ENCODE peak calls at places on chromosomes 12 and 14, in four cellular contexts. One of them, this sample, is unnamed.

GRCh38 chr12:1912580-1913376 is 5.7 kb downstream of the CACNA2D4 start:
- DNase-seq in HepG2: no peak
- DNase-seq in fibroblast of lung: no peak
- DNase-seq in GM23338: no peak
- DNase-seq in this sample: no peak

GRCh38 chr14:39368261-39368959 is 63.8 kb downstream of the FBXO33 start:
- DNase-seq in HepG2: peak
- DNase-seq in fibroblast of lung: peak
- DNase-seq in GM23338: peak
- DNase-seq in this sample: peak

GRCh38 chr14:30194769-30195168 is 267.1 kb upstream of the PRKD1 start:
- DNase-seq in GM23338: no peak
- DNase-seq in HepG2: no peak
- DNase-seq in fibroblast of lung: peak
- DNase-seq in this sample: no peak

GRCh38 chr14:49966971-49967630 is 74.2 kb downstream of the ARF6 start:
- DNase-seq in GM23338: no peak
- DNase-seq in fibroblast of lung: no peak
- DNase-seq in HepG2: no peak
- DNase-seq in this sample: no peak

GRCh38 chr12:22408605-22409004 is 74.1 kb upstream of the ST8SIA1 start:
- DNase-seq in HepG2: no peak
- DNase-seq in fibroblast of lung: no peak
- DNase-seq in GM23338: no peak
- DNase-seq in this sample: no peak

GRCh38 chr12:87227157-87227556 is 802.0 kb downstream of the C12orf50 start:
- DNase-seq in fibroblast of lung: peak
- DNase-seq in GM23338: no peak
- DNase-seq in HepG2: no peak
- DNase-seq in this sample: no peak

GRCh38 chr12:80567391-80567790 is 123.4 kb downstream of the PTPRQ start:
- DNase-seq in GM23338: no peak
- DNase-seq in fibroblast of lung: peak
- DNase-seq in HepG2: no peak
- DNase-seq in this sample: no peak

GRCh38 chr12:98754095-98754494 is 109.0 kb downstream of the APAF1 start:
- DNase-seq in fibroblast of lung: peak
- DNase-seq in GM23338: no peak
- DNase-seq in HepG2: peak
- DNase-seq in this sample: no peak

GRCh38 chr14:76330411-76331327 is 45.3 kb upstream of the ESRRB start:
- DNase-seq in GM23338: peak
- DNase-seq in fibroblast of lung: no peak
- DNase-seq in HepG2: no peak
- DNase-seq in this sample: no peak

GRCh38 chr12:17302001-17302400 is 696.0 kb upstream of the LMO3 start:
- DNase-seq in HepG2: no peak
- DNase-seq in GM23338: no peak
- DNase-seq in fibroblast of lung: no peak
- DNase-seq in this sample: no peak

GRCh38 chr12:6372403-6373003 is 2.9 kb downstream of the SCNN1A start:
- DNase-seq in fibroblast of lung: peak
- DNase-seq in GM23338: peak
- DNase-seq in HepG2: peak
- DNase-seq in this sample: no peak

GRCh38 chr12:122944588-122944987 is 21.7 kb downstream of the ABCB9 start:
- DNase-seq in fibroblast of lung: peak
- DNase-seq in GM23338: no peak
- DNase-seq in HepG2: peak
- DNase-seq in this sample: no peak

GRCh38 chr14:62162998-62163589 is 400.9 kb downstream of the SNAPC1 start:
- DNase-seq in fibroblast of lung: peak
- DNase-seq in HepG2: peak
- DNase-seq in GM23338: peak
- DNase-seq in this sample: no peak

GRCh38 chr12:65313704-65314317 is 35.3 kb downstream of the MSRB3 start:
- DNase-seq in fibroblast of lung: no peak
- DNase-seq in HepG2: peak
- DNase-seq in GM23338: peak
- DNase-seq in this sample: no peak

GRCh38 chr12:122951406-122951805 is 14.9 kb downstream of the ABCB9 start:
- DNase-seq in GM23338: no peak
- DNase-seq in HepG2: peak
- DNase-seq in fibroblast of lung: peak
- DNase-seq in this sample: no peak

GRCh38 chr12:32399045-32399372 is 349 bp upstream of the FGD4 start:
- DNase-seq in fibroblast of lung: no peak
- DNase-seq in GM23338: no peak
- DNase-seq in HepG2: no peak
- DNase-seq in this sample: no peak

GRCh38 chr12:102169922-102170698 is 27.5 kb downstream of the PMCH start:
- DNase-seq in GM23338: peak
- DNase-seq in HepG2: peak
- DNase-seq in fibroblast of lung: peak
- DNase-seq in this sample: no peak

GRCh38 chr12:116882742-116883141 is 1.5 kb upstream of the HRK start:
- DNase-seq in fibroblast of lung: peak
- DNase-seq in HepG2: no peak
- DNase-seq in GM23338: peak
- DNase-seq in this sample: no peak

GRCh38 chr12:130179191-130179590 is 16.9 kb downstream of the FZD10 start:
- DNase-seq in GM23338: no peak
- DNase-seq in HepG2: no peak
- DNase-seq in fibroblast of lung: no peak
- DNase-seq in this sample: no peak

GRCh38 chr12:112524676-112525425 is 106.1 kb downstream of the PTPN11 start:
- DNase-seq in GM23338: peak
- DNase-seq in fibroblast of lung: peak
- DNase-seq in HepG2: no peak
- DNase-seq in this sample: no peak

GRCh38 chr12:57227315-57228115 is 2.0 kb upstream of the SHMT2 start:
- DNase-seq in HepG2: no peak
- DNase-seq in fibroblast of lung: no peak
- DNase-seq in GM23338: peak
- DNase-seq in this sample: no peak

GRCh38 chr14:79465651-79466050 is 745.7 kb downstream of the DIO2 start:
- DNase-seq in HepG2: no peak
- DNase-seq in fibroblast of lung: peak
- DNase-seq in GM23338: no peak
- DNase-seq in this sample: no peak

GRCh38 chr12:72632286-72632685 is 360.1 kb downstream of the TRHDE start:
- DNase-seq in HepG2: no peak
- DNase-seq in fibroblast of lung: peak
- DNase-seq in GM23338: no peak
- DNase-seq in this sample: no peak

GRCh38 chr12:49487605-49488004 is 51.2 kb upstream of the KCNH3 start:
- DNase-seq in fibroblast of lung: peak
- DNase-seq in HepG2: no peak
- DNase-seq in GM23338: no peak
- DNase-seq in this sample: no peak

GRCh38 chr12:32051511-32052299 is 54.9 kb upstream of the BICD1 start:
- DNase-seq in fibroblast of lung: peak
- DNase-seq in GM23338: no peak
- DNase-seq in HepG2: no peak
- DNase-seq in this sample: no peak

GRCh38 chr12:62588916-62589315 is 122.3 kb downstream of the MON2 start:
- DNase-seq in fibroblast of lung: peak
- DNase-seq in HepG2: peak
- DNase-seq in GM23338: no peak
- DNase-seq in this sample: no peak

GRCh38 chr14:39717000-39717399 is 284.8 kb upstream of the FBXO33 start:
- DNase-seq in fibroblast of lung: no peak
- DNase-seq in HepG2: no peak
- DNase-seq in GM23338: no peak
- DNase-seq in this sample: no peak

GRCh38 chr12:131102991-131103609 is 149.4 kb downstream of the ADGRD1 start:
- DNase-seq in GM23338: no peak
- DNase-seq in fibroblast of lung: no peak
- DNase-seq in HepG2: no peak
- DNase-seq in this sample: no peak

GRCh38 chr14:100159107-100159864 is at the start of gene DEGS2:
- DNase-seq in GM23338: peak
- DNase-seq in fibroblast of lung: no peak
- DNase-seq in HepG2: no peak
- DNase-seq in this sample: no peak

GRCh38 chr12:47214001-47214619 is 134.4 kb upstream of the AMIGO2 start:
- DNase-seq in fibroblast of lung: no peak
- DNase-seq in HepG2: no peak
- DNase-seq in GM23338: no peak
- DNase-seq in this sample: no peak

GRCh38 chr12:100955139-100955538 is 160.6 kb downstream of the ANO4 start:
- DNase-seq in HepG2: peak
- DNase-seq in fibroblast of lung: peak
- DNase-seq in GM23338: peak
- DNase-seq in this sample: no peak

GRCh38 chr14:83164591-83164990 is 1630.9 kb upstream of the SEL1L start:
- DNase-seq in fibroblast of lung: no peak
- DNase-seq in HepG2: no peak
- DNase-seq in GM23338: no peak
- DNase-seq in this sample: no peak

GRCh38 chr12:25938581-25938980 is 19.9 kb upstream of the RASSF8 start:
- DNase-seq in HepG2: no peak
- DNase-seq in fibroblast of lung: no peak
- DNase-seq in GM23338: no peak
- DNase-seq in this sample: no peak

GRCh38 chr12:49108958-49109404 is 1.7 kb downstream of the LMBR1L start:
- DNase-seq in HepG2: peak
- DNase-seq in fibroblast of lung: peak
- DNase-seq in GM23338: no peak
- DNase-seq in this sample: no peak

GRCh38 chr12:25855716-25856115 is 102.8 kb upstream of the RASSF8 start:
- DNase-seq in HepG2: no peak
- DNase-seq in fibroblast of lung: peak
- DNase-seq in GM23338: no peak
- DNase-seq in this sample: no peak

GRCh38 chr14:89256273-89256672 is 160.8 kb downstream of the FOXN3 start:
- DNase-seq in GM23338: no peak
- DNase-seq in fibroblast of lung: no peak
- DNase-seq in HepG2: no peak
- DNase-seq in this sample: no peak

GRCh38 chr12:53498235-53498630 is 1.0 kb downstream of the MAP3K12 start:
- DNase-seq in GM23338: no peak
- DNase-seq in fibroblast of lung: no peak
- DNase-seq in HepG2: no peak
- DNase-seq in this sample: no peak
- H3K4me3 ChIP-seq in GM23338: peak
- H3K4me3 ChIP-seq in fibroblast of lung: peak
- H3K4me3 ChIP-seq in HepG2: no peak
- H3K4me3 ChIP-seq in this sample: no peak

DNA sequence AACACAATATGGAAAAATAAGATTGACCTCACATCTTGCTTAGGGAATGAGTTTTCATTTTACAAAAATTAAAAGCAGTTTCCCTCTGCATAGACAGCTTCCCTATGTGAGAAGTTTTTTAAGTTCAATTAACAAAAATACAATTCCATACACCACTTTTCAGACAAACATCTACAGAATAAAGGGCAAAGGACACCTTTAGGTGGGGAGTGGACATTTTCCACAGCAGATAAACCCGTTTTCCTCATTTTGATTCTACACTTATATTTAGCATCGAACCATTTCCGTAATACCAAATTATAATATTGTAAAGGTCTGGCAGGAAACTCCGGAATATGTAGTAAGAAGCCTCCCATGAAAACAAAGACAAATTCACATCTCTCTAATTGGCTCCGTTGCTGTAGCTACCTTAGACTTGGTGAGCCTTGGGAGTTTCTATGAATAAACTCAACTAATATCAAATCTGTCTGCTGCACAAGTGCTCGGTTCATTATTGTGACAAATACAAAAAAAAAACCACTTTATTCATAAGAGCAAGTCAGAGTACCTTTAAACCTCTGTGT is 1.7 kb downstream of the ARMH4 start:
- DNase-seq in GM23338: no peak
- DNase-seq in HepG2: no peak
- DNase-seq in fibroblast of lung: no peak
- DNase-seq in this sample: no peak
- TF ChIP-seq EZH2 in GM23338: no peak
- TF ChIP-seq EZH2 in HepG2: no peak
- TF ChIP-seq EZH2 in fibroblast of lung: no peak
- TF ChIP-seq EZH2 in this sample: no peak

DNA sequence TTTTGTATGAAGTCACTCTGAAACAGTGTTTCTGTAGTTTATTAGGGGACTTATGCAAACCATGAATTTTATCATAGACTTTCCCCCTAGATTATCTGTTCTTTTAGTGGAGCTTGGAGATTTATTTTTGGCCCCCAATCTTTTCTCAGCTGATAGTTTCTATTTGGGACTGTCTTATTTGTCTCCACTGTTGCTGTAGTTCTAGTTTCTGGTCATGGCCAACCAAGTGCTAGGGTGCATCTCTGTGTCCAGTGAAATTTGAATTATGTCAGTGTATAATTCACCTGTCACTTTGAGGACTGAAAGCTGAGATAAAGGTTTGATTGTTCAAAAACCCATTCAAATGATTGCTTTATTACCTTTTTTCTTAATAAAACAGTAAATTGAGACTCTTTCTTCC is 61.3 kb downstream of the KTN1 start:
- DNase-seq in fibroblast of lung: no peak
- DNase-seq in HepG2: no peak
- DNase-seq in GM23338: no peak
- DNase-seq in this sample: no peak
- H3K4me3 ChIP-seq in fibroblast of lung: no peak
- H3K4me3 ChIP-seq in HepG2: no peak
- H3K4me3 ChIP-seq in GM23338: no peak
- H3K4me3 ChIP-seq in this sample: no peak

DNA sequence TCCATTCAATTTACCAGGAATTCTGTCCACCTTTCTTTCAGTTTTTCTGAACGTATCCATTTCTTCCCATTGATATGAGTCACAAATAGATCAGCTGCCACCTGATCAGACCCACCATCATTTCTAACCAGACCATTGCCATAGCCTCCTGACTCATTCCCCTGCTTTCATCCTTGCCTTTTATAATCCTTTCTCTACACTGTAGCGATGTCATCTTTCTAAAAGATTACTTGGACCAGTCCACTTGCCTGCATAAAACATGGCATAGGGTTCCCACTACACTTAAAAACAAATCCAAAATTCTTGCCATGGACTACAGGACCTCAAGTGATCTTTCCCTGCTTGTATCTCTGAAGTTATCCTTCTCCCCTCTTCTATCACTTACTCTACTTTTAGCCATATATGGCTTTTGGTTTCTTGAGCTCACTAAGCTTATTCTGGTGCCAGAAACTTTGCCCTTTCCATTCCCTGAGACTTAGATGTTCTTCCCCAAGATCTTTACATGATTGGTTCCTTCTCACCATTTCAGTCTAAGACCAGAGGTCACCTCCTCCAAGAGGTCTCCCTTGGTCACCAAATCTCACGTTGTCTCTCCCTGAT is 149.5 kb upstream of the KRR1 start:
- DNase-seq in GM23338: no peak
- DNase-seq in HepG2: no peak
- DNase-seq in fibroblast of lung: peak
- DNase-seq in this sample: no peak
- TF ChIP-seq EZH2 in GM23338: no peak
- TF ChIP-seq EZH2 in HepG2: no peak
- TF ChIP-seq EZH2 in fibroblast of lung: no peak
- TF ChIP-seq EZH2 in this sample: no peak

GRCh38 chr14:104680806-104681688 is 8.4 kb upstream of the INF2 start:
- DNase-seq in fibroblast of lung: peak
- DNase-seq in GM23338: no peak
- DNase-seq in HepG2: peak
- DNase-seq in this sample: no peak
- H3K4me3 ChIP-seq in fibroblast of lung: peak
- H3K4me3 ChIP-seq in GM23338: peak
- H3K4me3 ChIP-seq in HepG2: peak
- H3K4me3 ChIP-seq in this sample: peak

This sample was measured in SK-N-MC.